ENCODE peak calls at places on chromosome 15, in ten cellular contexts. C, T, N, P, F, Y, W, I, J and U are unnamed samples.

GRCh38 chr15:27495963-27496459 is 525.0 kb downstream of the GABRG3 start:
- DNase-seq in C (no peak), T (no peak), N (no peak), P (no peak), F (no peak), Y (no peak), W (no peak), I (peak), J (no peak), U (no peak)

GRCh38 chr15:43868412-43868811 is 41.6 kb downstream of the WDR76 start:
- DNase-seq in C (no peak), T (no peak), N (no peak), P (no peak), F (no peak), Y (no peak), W (no peak), I (no peak), J (no peak), U (no peak)

GRCh38 chr15:45763170-45763869 is 128.5 kb downstream of the SQOR start:
- DNase-seq in C (no peak), T (no peak), N (no peak), P (no peak), F (no peak), Y (no peak), W (no peak), I (no peak), J (no peak), U (no peak)

GRCh38 chr15:82051664-82052063 is 5.8 kb upstream of the MEX3B start:
- DNase-seq in C (no peak), T (no peak), N (peak), P (no peak), F (no peak), Y (no peak), W (no peak), I (no peak), J (no peak), U (no peak)

GRCh38 chr15:65092046-65092770 is 15.7 kb downstream of the KBTBD13 start:
- DNase-seq in C (no peak), T (no peak), N (no peak), P (no peak), F (no peak), Y (no peak), W (no peak), I (no peak), J (no peak), U (no peak)

GRCh38 chr15:27328616-27329015 is 357.6 kb downstream of the GABRG3 start:
- DNase-seq in C (no peak), T (no peak), N (no peak), P (no peak), F (no peak), Y (no peak), W (no peak), I (no peak), J (no peak), U (no peak)

GRCh38 chr15:33837294-33837693 is 131.0 kb upstream of the CHRM5 start:
- DNase-seq in C (no peak), T (no peak), N (no peak), P (no peak), F (no peak), Y (no peak), W (no peak), I (no peak), J (no peak), U (no peak)

GRCh38 chr15:89328398-89329254 is 6.0 kb downstream of the POLG start:
- DNase-seq in C (no peak), T (no peak), N (no peak), P (no peak), F (no peak), Y (no peak), W (no peak), I (no peak), J (no peak), U (no peak)

GRCh38 chr15:60583946-60584345 is 105.0 kb upstream of the ICE2 start:
- DNase-seq in C (no peak), T (no peak), N (no peak), P (no peak), F (no peak), Y (no peak), W (no peak), I (no peak), J (no peak), U (no peak)

GRCh38 chr15:67063689-67064606 is 1.5 kb upstream of the SMAD3 start:
- DNase-seq in C (no peak), T (no peak), N (peak), P (peak), F (no peak), Y (peak), W (peak), I (peak), J (no peak), U (no peak)

GRCh38 chr15:53414167-53414566 is 345.3 kb downstream of the WDR72 start:
- DNase-seq in C (no peak), T (no peak), N (no peak), P (no peak), F (no peak), Y (no peak), W (no peak), I (no peak), J (no peak), U (no peak)

GRCh38 chr15:65368646-65369045 is 9.2 kb downstream of the IGDCC3 start:
- DNase-seq in C (no peak), T (no peak), N (no peak), P (no peak), F (no peak), Y (peak), W (no peak), I (no peak), J (no peak), U (no peak)

GRCh38 chr15:27820232-27820631 is 278.9 kb downstream of the OCA2 start:
- DNase-seq in C (no peak), T (no peak), N (peak), P (no peak), F (no peak), Y (no peak), W (peak), I (no peak), J (no peak), U (no peak)

GRCh38 chr15:95325763-95326688 is 1004.5 kb upstream of the NR2F2 start:
- DNase-seq in C (no peak), T (no peak), N (no peak), P (peak), F (no peak), Y (no peak), W (no peak), I (peak), J (no peak), U (no peak)

GRCh38 chr15:34241376-34242350 is 16.8 kb downstream of the EMC4 start:
- DNase-seq in C (no peak), T (no peak), N (peak), P (no peak), F (no peak), Y (no peak), W (peak), I (peak), J (no peak), U (no peak)

GRCh38 chr15:74988007-74988800 is 7.2 kb upstream of the SCAMP5 start:
- DNase-seq in C (no peak), T (no peak), N (peak), P (peak), F (peak), Y (peak), W (peak), I (peak), J (no peak), U (no peak)

GRCh38 chr15:74253276-74253921 is 17.3 kb downstream of the CCDC33 start:
- DNase-seq in C (no peak), T (no peak), N (peak), P (no peak), F (no peak), Y (no peak), W (peak), I (no peak), J (no peak), U (no peak)

GRCh38 chr15:90232196-90232595 is 1.5 kb downstream of the CIB1 start:
- DNase-seq in C (no peak), T (no peak), N (no peak), P (no peak), F (peak), Y (no peak), W (peak), I (no peak), J (no peak), U (no peak)

GRCh38 chr15:51736069-51736468 is 1.4 kb downstream of the LYSMD2 start:
- DNase-seq in C (no peak), T (no peak), N (no peak), P (no peak), F (no peak), Y (no peak), W (peak), I (no peak), J (no peak), U (no peak)

GRCh38 chr15:77021803-77022381 is 27.0 kb downstream of the PSTPIP1 start:
- DNase-seq in C (no peak), T (peak), N (peak), P (no peak), F (peak), Y (no peak), W (no peak), I (no peak), J (no peak), U (no peak)

GRCh38 chr15:36817776-36818175 is 238.3 kb downstream of the CDIN1 start:
- DNase-seq in C (no peak), T (no peak), N (no peak), P (no peak), F (no peak), Y (no peak), W (no peak), I (no peak), J (no peak), U (no peak)

GRCh38 chr15:67195305-67195704 is 59.2 kb downstream of the AAGAB start:
- DNase-seq in C (no peak), T (no peak), N (no peak), P (no peak), F (no peak), Y (no peak), W (no peak), I (no peak), J (no peak), U (no peak)

GRCh38 chr15:71259866-71260265 is 144.6 kb downstream of the THSD4 start:
- DNase-seq in C (no peak), T (no peak), N (no peak), P (no peak), F (no peak), Y (no peak), W (no peak), I (no peak), J (no peak), U (no peak)

GRCh38 chr15:71254503-71254902 is 139.2 kb downstream of the THSD4 start:
- DNase-seq in C (no peak), T (no peak), N (peak), P (no peak), F (no peak), Y (no peak), W (no peak), I (no peak), J (no peak), U (no peak)

GRCh38 chr15:71261418-71261817 is 146.1 kb downstream of the THSD4 start:
- DNase-seq in C (no peak), T (no peak), N (no peak), P (no peak), F (no peak), Y (no peak), W (no peak), I (no peak), J (no peak), U (no peak)

GRCh38 chr15:71252036-71252898 is 137.0 kb downstream of the THSD4 start:
- DNase-seq in C (no peak), T (no peak), N (peak), P (no peak), F (no peak), Y (no peak), W (peak), I (no peak), J (no peak), U (no peak)

GRCh38 chr15:71256934-71257333 is 141.7 kb downstream of the THSD4 start:
- DNase-seq in C (no peak), T (no peak), N (no peak), P (no peak), F (no peak), Y (no peak), W (no peak), I (no peak), J (no peak), U (no peak)
- TF ChIP-seq CTCF in C (no peak), T (no peak), N (no peak), P (no peak), F (no peak), Y (no peak), W (no peak), I (no peak), J (no peak), U (no peak)

DNA sequence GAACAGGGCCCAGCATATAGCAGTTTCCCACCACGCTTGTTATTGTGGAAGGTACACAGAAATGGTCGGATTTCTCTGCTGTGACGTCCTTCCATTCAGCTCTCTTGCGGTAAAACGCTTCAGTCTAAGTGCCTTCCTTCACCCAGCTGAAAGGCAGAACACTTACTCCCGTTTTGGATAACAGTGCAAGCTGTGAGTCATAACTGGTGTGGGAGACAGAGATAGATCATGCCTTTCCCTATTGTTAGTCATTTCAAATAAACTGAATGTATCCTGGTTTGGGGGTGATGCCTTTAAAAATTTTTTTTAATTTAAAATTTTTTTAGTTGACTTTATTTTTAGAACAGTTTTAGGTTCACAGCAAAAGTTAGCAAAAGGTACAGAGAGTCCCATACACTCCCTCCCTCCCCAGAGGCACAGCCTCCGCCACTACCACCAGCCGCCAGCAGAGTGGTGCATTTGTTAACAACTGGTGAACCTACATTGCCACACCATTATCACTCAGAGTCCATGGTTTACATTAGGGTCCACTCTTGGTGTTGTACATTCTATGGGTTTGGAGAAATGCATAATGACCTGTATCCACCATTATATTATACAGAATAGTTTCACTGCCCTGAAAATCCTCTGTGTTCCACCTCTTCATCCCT is 94.9 kb upstream of the NSMCE3 start:
- DNase-seq in C (no peak), T (peak), N (peak), P (no peak), F (no peak), Y (peak), W (peak), I (peak), J (no peak), U (no peak)
- TF ChIP-seq CTCF in C (no peak), T (peak), N (no peak), P (no peak), F (no peak), Y (peak), W (no peak), I (peak), J (no peak), U (peak)

DNA sequence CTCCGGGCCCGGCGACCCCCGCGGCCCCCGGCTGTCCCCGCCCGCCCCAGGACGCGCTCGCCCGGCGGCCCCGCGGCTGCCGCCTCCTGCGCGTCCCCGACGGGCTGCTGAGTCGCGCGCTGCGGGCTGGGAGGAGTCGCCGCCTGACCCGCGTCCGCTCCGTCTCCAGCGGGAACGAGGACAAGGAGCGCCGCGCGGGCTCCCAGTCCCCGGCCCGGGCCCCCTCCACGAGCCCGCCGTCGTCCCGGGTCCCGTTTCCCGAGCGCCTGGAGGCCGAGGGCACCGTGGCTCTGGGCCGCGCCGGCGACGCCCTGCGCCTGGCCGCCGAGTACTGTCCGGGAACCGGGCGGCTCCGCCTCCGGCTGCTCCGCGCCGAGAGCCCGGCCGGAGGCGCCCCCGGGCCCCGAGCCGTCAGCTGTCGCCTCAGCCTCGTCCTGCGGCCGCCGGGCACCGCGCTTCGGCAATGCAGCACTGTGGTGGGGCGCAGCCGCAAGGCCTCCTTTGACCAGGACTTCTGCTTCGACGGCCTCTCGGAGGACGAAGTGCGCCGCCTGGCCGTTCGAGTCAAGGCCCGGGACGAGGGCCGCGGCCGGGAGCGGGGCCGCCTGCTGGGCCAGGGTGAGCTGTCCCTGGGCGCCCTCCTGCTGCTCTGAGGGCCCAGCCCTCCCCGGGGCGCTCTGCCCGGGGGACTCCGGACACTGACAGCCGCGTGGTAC is 1.5 kb downstream of the C2CD4A start:
- DNase-seq in C (no peak), T (no peak), N (no peak), P (peak), F (peak), Y (peak), W (no peak), I (peak), J (no peak), U (no peak)
- TF ChIP-seq CTCF in C (no peak), T (peak), N (no peak), P (no peak), F (no peak), Y (no peak), W (peak), I (peak), J (no peak), U (peak)

DNA sequence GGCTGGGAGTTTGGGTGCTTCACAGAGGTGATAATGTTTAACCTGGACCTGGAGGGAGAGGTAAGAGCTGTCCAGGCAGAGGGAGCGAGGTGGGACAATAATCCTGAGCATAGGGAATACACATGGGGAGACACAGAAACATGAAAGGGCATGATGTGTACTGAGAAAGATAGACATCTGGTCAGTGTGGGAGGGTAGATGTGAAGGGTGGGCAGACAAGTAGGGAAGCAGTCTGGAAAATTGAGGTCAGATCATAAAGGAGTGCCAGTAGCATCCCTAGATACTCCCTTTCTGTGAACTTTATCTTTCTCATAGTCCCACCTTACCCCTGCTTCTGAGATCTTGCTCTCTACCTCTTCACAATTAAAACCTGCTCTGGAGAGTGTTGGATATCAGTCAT is 12.0 kb upstream of the GLCE start:
- DNase-seq in C (no peak), T (no peak), N (no peak), P (no peak), F (no peak), Y (no peak), W (no peak), I (no peak), J (no peak), U (no peak)
- TF ChIP-seq CTCF in C (no peak), T (no peak), N (no peak), P (no peak), F (no peak), Y (no peak), W (no peak), I (no peak), J (no peak), U (no peak)

GRCh38 chr15:86877171-86877631 is 797.5 kb downstream of the AGBL1 start:
- DNase-seq in C (no peak), T (no peak), N (no peak), P (no peak), F (no peak), Y (no peak), W (no peak), I (peak), J (no peak), U (no peak)
- TF ChIP-seq CTCF in C (no peak), T (no peak), N (no peak), P (no peak), F (no peak), Y (no peak), W (no peak), I (no peak), J (no peak), U (no peak)

DNA sequence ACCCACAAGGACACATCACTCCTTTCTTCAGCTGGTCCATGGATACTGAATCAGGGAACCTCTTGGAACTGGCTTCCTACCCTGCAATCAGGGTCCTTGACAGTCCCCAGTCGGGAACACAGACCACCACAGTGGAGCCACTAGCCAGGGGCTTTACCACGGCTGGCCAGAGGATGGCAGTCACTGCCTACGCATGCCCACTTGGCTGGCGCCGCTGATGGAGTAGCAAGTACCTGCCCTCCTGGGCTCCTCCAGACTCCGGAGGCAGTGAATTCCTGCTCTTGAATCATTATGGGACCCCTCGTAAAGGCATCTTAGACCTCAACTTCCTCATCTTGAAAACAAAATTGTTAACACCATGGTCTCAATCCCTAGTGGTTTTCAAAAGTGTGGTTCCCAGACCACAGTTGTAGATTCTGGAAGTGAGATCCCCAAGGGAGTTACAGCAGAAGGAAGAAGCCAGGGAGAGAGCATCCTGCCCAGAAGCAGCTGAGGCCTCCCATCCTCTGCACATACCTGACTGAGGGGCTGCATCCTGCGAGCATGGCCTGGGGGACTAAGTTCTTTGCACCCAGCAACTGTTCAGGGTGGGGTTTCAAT is 9.1 kb upstream of the SKIC8 start:
- DNase-seq in C (peak), T (no peak), N (peak), P (peak), F (peak), Y (peak), W (peak), I (peak), J (no peak), U (peak)
- TF ChIP-seq CTCF in C (peak), T (peak), N (peak), P (no peak), F (peak), Y (peak), W (peak), I (peak), J (peak), U (peak)

GRCh38 chr15:85472349-85472748 is 91.9 kb downstream of the AKAP13 start:
- DNase-seq in C (no peak), T (no peak), N (no peak), P (no peak), F (no peak), Y (no peak), W (no peak), I (no peak), J (no peak), U (no peak)
- TF ChIP-seq CTCF in C (no peak), T (no peak), N (no peak), P (no peak), F (no peak), Y (no peak), W (no peak), I (no peak), J (no peak), U (no peak)

GRCh38 chr15:98268163-98268562 is 307.7 kb downstream of the ARRDC4 start:
- DNase-seq in C (no peak), T (no peak), N (no peak), P (no peak), F (no peak), Y (no peak), W (no peak), I (no peak), J (no peak), U (no peak)

GRCh38 chr15:98277602-98278001 is 317.1 kb downstream of the ARRDC4 start:
- DNase-seq in C (no peak), T (no peak), N (no peak), P (no peak), F (no peak), Y (no peak), W (no peak), I (no peak), J (no peak), U (no peak)

GRCh38 chr15:98276018-98276417 is 315.5 kb downstream of the ARRDC4 start:
- DNase-seq in C (no peak), T (no peak), N (no peak), P (no peak), F (no peak), Y (no peak), W (no peak), I (no peak), J (no peak), U (no peak)

GRCh38 chr15:98272586-98272985 is 312.1 kb downstream of the ARRDC4 start:
- DNase-seq in C (no peak), T (no peak), N (no peak), P (no peak), F (no peak), Y (no peak), W (no peak), I (no peak), J (no peak), U (no peak)
- TF ChIP-seq CTCF in C (no peak), T (no peak), N (no peak), P (no peak), F (no peak), Y (no peak), W (no peak), I (no peak), J (no peak), U (no peak)

GRCh38 chr15:25989327-25989726 is 126.2 kb upstream of the ATP10A start:
- DNase-seq in C (no peak), T (no peak), N (no peak), P (no peak), F (no peak), Y (no peak), W (no peak), I (no peak), J (no peak), U (no peak)
- TF ChIP-seq CTCF in C (no peak), T (no peak), N (no peak), P (no peak), F (no peak), Y (peak), W (no peak), I (no peak), J (no peak), U (no peak)